ENCODE peak calls at places on chromosomes 3 and 15, in seven cellular contexts. T, U, I, D, H, Q and B are unnamed samples.

GRCh38 chr3:65685621-65686020 is 353.1 kb downstream of the MAGI1 start:
- DNase-seq in D (no peak), H (no peak), Q (no peak), I (no peak), U (no peak), T (peak), B (no peak)

GRCh38 chr3:72100626-72101187 is 315.8 kb upstream of the PROK2 start:
- DNase-seq in H (peak), Q (no peak), D (peak), I (peak), T (peak), U (peak), B (peak)

GRCh38 chr3:43211681-43212080 is 74.7 kb upstream of the SNRK start:
- DNase-seq in H (no peak), D (no peak), T (no peak), Q (no peak), I (no peak), U (no peak), B (no peak)

GRCh38 chr15:38266247-38266996 is 13.8 kb downstream of the SPRED1 start:
- DNase-seq in H (no peak), T (no peak), I (no peak), U (no peak), D (no peak), Q (no peak), B (no peak)

GRCh38 chr3:167816953-167817352 is 81.4 kb downstream of the SERPINI1 start:
- DNase-seq in D (no peak), H (no peak), T (no peak), U (no peak), I (no peak), Q (no peak), B (no peak)

GRCh38 chr3:57150097-57150496 is 15.1 kb downstream of the IL17RD start:
- DNase-seq in D (no peak), Q (no peak), I (no peak), T (no peak), U (peak), H (no peak), B (no peak)

GRCh38 chr3:149273096-149273751 is 51.6 kb upstream of the CP start:
- DNase-seq in U (no peak), H (peak), D (peak), I (no peak), Q (peak), T (peak), B (peak)

GRCh38 chr3:129593595-129594339 is 12.7 kb downstream of the PLXND1 start:
- DNase-seq in Q (no peak), H (peak), T (no peak), D (no peak), U (no peak), I (no peak), B (peak)

GRCh38 chr15:98754283-98755022 is 106.1 kb downstream of the IGF1R start:
- DNase-seq in Q (no peak), T (peak), I (no peak), D (no peak), U (no peak), H (no peak), B (no peak)

GRCh38 chr3:145981057-145981456 is 179.9 kb downstream of the PLOD2 start:
- DNase-seq in T (no peak), U (no peak), I (no peak), Q (no peak), H (no peak), D (no peak), B (no peak)

GRCh38 chr15:88401269-88401971 is 65.8 kb downstream of the MRPL46 start:
- DNase-seq in D (no peak), T (no peak), Q (no peak), U (no peak), H (no peak), I (no peak), B (no peak)

GRCh38 chr3:43288366-43288765 is 2.0 kb downstream of the SNRK start:
- DNase-seq in I (no peak), H (no peak), T (peak), D (no peak), Q (no peak), U (no peak), B (no peak)

GRCh38 chr3:152305075-152305474 is 36.3 kb downstream of the MBNL1 start:
- DNase-seq in Q (no peak), U (no peak), T (no peak), I (no peak), H (no peak), D (no peak), B (no peak)

GRCh38 chr3:9932843-9933560 is 632 bp upstream of the CRELD1 start:
- DNase-seq in D (peak), Q (no peak), T (peak), I (peak), H (peak), U (peak), B (peak)

GRCh38 chr3:43203022-43203421 is 83.3 kb upstream of the SNRK start:
- DNase-seq in I (no peak), D (no peak), U (no peak), T (no peak), H (no peak), Q (no peak), B (no peak)

GRCh38 chr3:188558343-188559068 is 404.5 kb downstream of the LPP start:
- DNase-seq in Q (no peak), T (peak), U (no peak), I (no peak), H (no peak), D (no peak), B (no peak)

GRCh38 chr3:174495231-174495755 is 363.8 kb upstream of the NAALADL2 start:
- DNase-seq in T (no peak), Q (no peak), H (no peak), I (no peak), U (no peak), D (no peak), B (no peak)

GRCh38 chr3:97409612-97410011 is 354.9 kb upstream of the ARL6 start:
- DNase-seq in H (no peak), T (no peak), I (no peak), Q (no peak), D (no peak), U (no peak), B (no peak)

GRCh38 chr3:141486416-141486734 is 452 bp upstream of the RASA2 start:
- DNase-seq in T (no peak), U (no peak), D (no peak), I (no peak), H (peak), Q (no peak), B (no peak)

GRCh38 chr3:49248828-49249227 is 28.2 kb downstream of the C3orf62 start:
- DNase-seq in I (no peak), T (peak), U (no peak), Q (peak), D (peak), H (no peak), B (no peak)

GRCh38 chr3:47431225-47431624 is 44.5 kb downstream of the SCAP start:
- DNase-seq in D (no peak), U (no peak), I (no peak), T (no peak), H (no peak), Q (no peak), B (no peak)

GRCh38 chr3:171459130-171459941 is 869 bp downstream of the TNIK start:
- DNase-seq in H (peak), D (no peak), Q (no peak), T (peak), U (peak), I (peak), B (peak)

GRCh38 chr15:90131848-90132247 is 29.6 kb upstream of the IDH2 start:
- DNase-seq in I (no peak), T (no peak), H (no peak), Q (no peak), U (no peak), D (no peak), B (no peak)

GRCh38 chr15:70505411-70505919 is 257.9 kb downstream of the UACA start:
- DNase-seq in I (no peak), T (peak), D (no peak), Q (peak), U (peak), H (no peak), B (peak)

GRCh38 chr3:16048435-16049318 is 125.8 kb upstream of the GALNT15 start:
- DNase-seq in Q (no peak), H (peak), I (no peak), D (peak), T (peak), U (no peak), B (peak)

GRCh38 chr3:102360211-102360610 is 74.6 kb upstream of the ZPLD1 start:
- DNase-seq in U (no peak), T (no peak), Q (no peak), H (no peak), D (no peak), I (no peak), B (no peak)

GRCh38 chr3:123920383-123920782 is 36.3 kb upstream of the MYLK start:
- DNase-seq in Q (no peak), U (no peak), D (no peak), I (no peak), H (no peak), T (peak), B (no peak)

GRCh38 chr15:75030023-75030413 is 6.6 kb downstream of the PPCDC start:
- DNase-seq in I (no peak), Q (no peak), D (peak), H (no peak), T (peak), U (no peak), B (no peak)

GRCh38 chr15:60346653-60347052 is 51.1 kb downstream of the ANXA2 start:
- DNase-seq in U (no peak), T (no peak), D (no peak), Q (no peak), H (no peak), I (no peak), B (no peak)

GRCh38 chr15:75069301-75069925 is 46.0 kb downstream of the PPCDC start:
- DNase-seq in D (no peak), U (no peak), T (no peak), I (peak), H (no peak), Q (no peak), B (no peak)

GRCh38 chr3:107496855-107497254 is 25.9 kb upstream of the BBX start:
- DNase-seq in I (no peak), Q (no peak), D (no peak), T (no peak), H (no peak), U (no peak), B (no peak)

GRCh38 chr3:197505796-197506553 is 49.8 kb downstream of the BDH1 start:
- DNase-seq in T (no peak), H (no peak), I (no peak), D (no peak), U (no peak), Q (no peak), B (no peak)

GRCh38 chr3:49616491-49616941 is 57.6 kb upstream of the APEH start:
- DNase-seq in H (peak), D (no peak), Q (no peak), U (no peak), T (peak), I (no peak), B (no peak)

GRCh38 chr15:99618941-99619411 is 53.2 kb downstream of the MEF2A start:
- DNase-seq in Q (no peak), H (no peak), U (no peak), T (peak), I (no peak), D (no peak), B (no peak)

GRCh38 chr15:70596354-70597055 is 166.9 kb downstream of the UACA start:
- DNase-seq in D (no peak), I (no peak), Q (peak), H (no peak), T (peak), U (no peak), B (peak)

GRCh38 chr15:99408236-99409096 is 157.2 kb downstream of the LRRC28 start:
- DNase-seq in T (peak), H (no peak), I (no peak), U (peak), Q (no peak), D (no peak), B (no peak)

GRCh38 chr15:42627485-42627884 is 52.1 kb downstream of the STARD9 start:
- DNase-seq in I (no peak), T (no peak), U (no peak), D (no peak), Q (no peak), H (no peak), B (no peak)
- TF ChIP-seq CTCF in I (no peak), T (no peak), U (no peak), D (no peak), Q (no peak), H (no peak), B (no peak)

GRCh38 chr15:53586815-53587214 is 172.6 kb downstream of the WDR72 start:
- DNase-seq in U (no peak), D (no peak), I (no peak), H (peak), Q (peak), T (peak), B (peak)
- TF ChIP-seq CTCF in U (no peak), D (no peak), I (no peak), H (peak), Q (peak), T (no peak), B (peak)

GRCh38 chr15:48533982-48534381 is 111.5 kb downstream of the FBN1 start:
- DNase-seq in U (no peak), D (no peak), T (peak), Q (no peak), H (no peak), I (no peak), B (no peak)

GRCh38 chr15:48537277-48538113 is 108.0 kb downstream of the FBN1 start:
- DNase-seq in D (no peak), Q (no peak), H (no peak), U (no peak), T (peak), I (no peak), B (no peak)

GRCh38 chr15:48541659-48542334 is 103.7 kb downstream of the FBN1 start:
- DNase-seq in D (no peak), I (no peak), H (no peak), T (peak), Q (peak), U (no peak), B (no peak)

GRCh38 chr15:48536681-48537091 is 108.8 kb downstream of the FBN1 start:
- DNase-seq in I (no peak), Q (no peak), H (no peak), D (no peak), U (no peak), T (peak), B (no peak)

GRCh38 chr15:48538941-48539340 is 106.6 kb downstream of the FBN1 start:
- DNase-seq in U (no peak), I (no peak), H (no peak), Q (no peak), D (no peak), T (peak), B (no peak)
- TF ChIP-seq CTCF in U (no peak), I (no peak), H (no peak), Q (no peak), D (no peak), T (no peak), B (no peak)

DNA sequence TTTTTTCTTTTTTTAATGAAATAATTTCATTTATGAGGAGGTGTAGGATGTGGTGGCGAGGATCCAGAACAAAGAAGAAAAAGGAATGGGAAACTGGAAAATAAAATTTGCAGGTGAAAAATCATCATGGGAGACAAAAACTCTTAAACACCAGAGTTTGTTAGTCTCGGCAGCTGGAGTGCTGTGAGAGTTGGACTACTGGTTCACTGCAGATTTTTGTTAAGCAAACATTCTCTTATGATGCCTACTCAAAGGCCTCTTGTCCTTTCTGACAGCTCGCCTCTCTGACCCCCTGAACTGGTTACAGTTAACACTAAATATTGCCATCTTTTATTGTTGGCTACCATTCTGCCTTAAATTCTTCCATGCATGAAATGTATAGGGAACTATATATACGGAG is 152.4 kb upstream of the DPH6 start:
- DNase-seq in Q (no peak), U (no peak), T (no peak), H (no peak), I (no peak), D (no peak), B (no peak)
- TF ChIP-seq CTCF in Q (no peak), U (no peak), T (no peak), H (no peak), I (no peak), D (no peak), B (no peak)

DNA sequence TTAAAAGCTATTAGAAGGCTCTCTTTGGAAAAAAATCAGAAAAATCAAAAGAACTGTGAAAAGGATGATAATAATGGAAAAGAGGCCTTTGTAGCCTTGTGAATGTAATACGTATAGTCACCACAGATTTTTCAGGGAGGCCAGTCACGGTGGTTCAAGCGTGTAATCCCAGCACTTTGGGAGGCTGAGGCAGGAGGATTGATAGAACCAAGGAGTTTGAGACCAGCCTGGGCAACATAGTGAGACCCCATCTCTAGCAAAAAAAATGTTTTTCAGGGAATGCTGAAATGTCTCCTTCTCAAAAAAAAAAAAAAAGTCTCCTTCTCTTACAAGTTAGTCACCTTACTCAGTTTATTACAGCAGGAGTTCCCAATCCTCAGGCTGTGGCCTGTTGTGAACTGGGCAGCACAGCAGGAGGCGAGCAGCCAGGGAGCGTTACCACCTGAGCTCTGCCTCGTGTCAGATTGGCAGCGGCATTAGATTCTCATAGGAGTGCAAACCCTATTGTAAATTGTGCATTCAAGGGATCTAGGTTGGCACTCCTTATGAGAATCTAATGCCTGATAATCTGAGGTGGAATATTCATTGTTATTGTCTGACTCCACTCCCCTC is 15.9 kb downstream of the ARIH1 start:
- DNase-seq in H (no peak), U (no peak), T (no peak), D (no peak), I (no peak), Q (no peak), B (no peak)
- TF ChIP-seq CTCF in H (no peak), U (no peak), T (no peak), D (no peak), I (no peak), Q (no peak), B (no peak)